ENCODE peak calls at places on chromosomes 6 and 20, in five cellular contexts. G is left lung, A is PC-3, C is GM06990, K is Panc1. B is an unnamed sample. For H3K36me3, the result is how much of the 10 kb centered on the place peaks cover.

GRCh38 chr6:26022166-26022510 is 59.5 kb downstream of the TRIM38 start:
- DNase-seq in K (no peak), A (peak), G (no peak), C (no peak), B (no peak)

GRCh38 chr20:60203451-60203850 is 245.2 kb downstream of the CDH26 start:
- DNase-seq in A (peak), G (no peak), C (no peak), K (no peak), B (no peak)

GRCh38 chr6:140811642-140812041 is 1321.1 kb upstream of the GJE1 start:
- DNase-seq in G (no peak), K (no peak), A (no peak), C (peak), B (no peak)

GRCh38 chr6:83615025-83615999 is 93.6 kb downstream of the SNAP91 start:
- DNase-seq in A (peak), G (peak), C (peak), K (peak), B (no peak)

GRCh38 chr6:170247178-170247701 is 43.6 kb downstream of the DLL1 start:
- DNase-seq in C (no peak), K (no peak), G (peak), A (no peak), B (no peak)

GRCh38 chr20:20824924-20825584 is 112.6 kb upstream of the RALGAPA2 start:
- DNase-seq in A (peak), K (no peak), C (peak), G (peak), B (no peak)

GRCh38 chr20:13017235-13017634 is 8.5 kb downstream of the SPTLC3 start:
- DNase-seq in C (no peak), G (no peak), A (no peak), K (no peak), B (no peak)

GRCh38 chr6:106512048-106512957 is 117.0 kb downstream of the RTN4IP1 start:
- DNase-seq in C (peak), G (peak), K (no peak), A (peak), B (no peak)

GRCh38 chr6:25062070-25062811 is 126.5 kb upstream of the RIPOR2 start:
- DNase-seq in K (no peak), A (no peak), C (no peak), G (no peak), B (no peak)

GRCh38 chr20:35226126-35226774 is at the start of gene MMP24:
- DNase-seq in K (no peak), G (no peak), A (no peak), C (no peak), B (no peak)

GRCh38 chr6:163120223-163120622 is 294.3 kb upstream of the QKI start:
- DNase-seq in G (no peak), K (no peak), C (no peak), A (peak), B (no peak)

GRCh38 chr6:95518630-95519227 is 58.6 kb upstream of the MANEA start:
- DNase-seq in G (peak), C (no peak), K (no peak), A (no peak), B (no peak)

GRCh38 chr6:39934060-39934757 is at the start of gene MOCS1:
- DNase-seq in C (no peak), A (peak), G (peak), K (no peak), B (no peak)

GRCh38 chr20:14616003-14616402 is 278.6 kb upstream of the FLRT3 start:
- DNase-seq in C (no peak), G (no peak), K (no peak), A (peak), B (no peak)

GRCh38 chr6:166997768-166998255 is 1.4 kb upstream of the CEP43 start:
- DNase-seq in C (peak), G (peak), A (peak), K (peak), B (peak)

GRCh38 chr20:34771680-34772081 is 53.8 kb downstream of the NCOA6 start:
- DNase-seq in A (no peak), C (no peak), K (no peak), G (no peak), B (no peak)

GRCh38 chr6:118537579-118537978 is 10.5 kb upstream of the PLN start:
- DNase-seq in A (no peak), K (no peak), G (no peak), C (no peak), B (no peak)

GRCh38 chr20:41222703-41223102 is 85.4 kb downstream of the PLCG1 start:
- DNase-seq in A (no peak), G (no peak), C (no peak), K (no peak), B (no peak)

GRCh38 chr6:158639056-158639455 is 5.5 kb downstream of the DYNLT1 start:
- DNase-seq in A (no peak), K (no peak), C (no peak), G (no peak), B (no peak)

GRCh38 chr6:28212510-28213212 is 12.4 kb upstream of the ZSCAN9 start:
- DNase-seq in G (no peak), C (peak), A (peak), K (peak), B (peak)

GRCh38 chr6:151154418-151154817 is 85.3 kb upstream of the AKAP12 start:
- DNase-seq in K (no peak), G (no peak), C (no peak), A (no peak), B (no peak)

GRCh38 chr6:16239798-16240123 is 1.4 kb downstream of the GMPR start:
- DNase-seq in G (no peak), A (no peak), C (no peak), K (no peak), B (no peak)

GRCh38 chr20:50645253-50646068 is 45.9 kb downstream of the RIPOR3 start:
- DNase-seq in C (no peak), K (peak), G (peak), A (peak), B (peak)

GRCh38 chr6:134056046-134056445 is 3.6 kb upstream of the SLC2A12 start:
- DNase-seq in A (no peak), C (no peak), G (no peak), K (no peak), B (no peak)

GRCh38 chr6:133724726-133725125 is 164.2 kb upstream of the TCF21 start:
- DNase-seq in A (peak), G (no peak), K (no peak), C (no peak), B (no peak)

GRCh38 chr6:163897030-163897429 is 482.5 kb downstream of the QKI start:
- DNase-seq in G (no peak), K (no peak), C (no peak), A (no peak), B (peak)

GRCh38 chr20:48983423-48984400 is 62.2 kb downstream of the ARFGEF2 start:
- DNase-seq in A (peak), K (peak), G (no peak), C (no peak), B (peak)

GRCh38 chr6:87922947-87923330 is 124.7 kb upstream of the SPACA1 start:
- DNase-seq in G (no peak), C (peak), A (no peak), K (no peak), B (no peak)

GRCh38 chr20:35395728-35396127 is 16.0 kb downstream of the UQCC1 start:
- DNase-seq in K (no peak), C (no peak), G (no peak), A (no peak), B (no peak)

GRCh38 chr6:52301326-52301725 is 16.8 kb upstream of the MCM3 start:
- DNase-seq in K (no peak), A (no peak), C (no peak), G (no peak), B (no peak)

GRCh38 chr6:157037165-157037564 is 260.0 kb downstream of the ARID1B start:
- DNase-seq in G (no peak), C (no peak), A (no peak), K (no peak), B (no peak)

GRCh38 chr6:109241199-109241598 is 141.1 kb downstream of the CD164 start:
- DNase-seq in K (no peak), A (peak), C (no peak), G (no peak), B (no peak)

GRCh38 chr20:47629907-47630306 is 128.2 kb downstream of the NCOA3 start:
- DNase-seq in K (no peak), C (no peak), G (no peak), A (no peak), B (no peak)

GRCh38 chr20:47638851-47639250 is 137.2 kb downstream of the NCOA3 start:
- DNase-seq in A (no peak), G (no peak), C (no peak), K (no peak), B (no peak)

GRCh38 chr20:47635256-47635655 is 133.6 kb downstream of the NCOA3 start:
- DNase-seq in A (no peak), G (no peak), C (no peak), K (no peak), B (no peak)
- H3K36me3 ChIP-seq in A (under half), G (half or more), C (under half), K (under half), B (under half)

GRCh38 chr6:152721956-152722355 is 24.3 kb downstream of the MYCT1 start:
- DNase-seq in G (no peak), A (no peak), C (no peak), K (no peak), B (no peak)

GRCh38 chr6:152720964-152721363 is 23.3 kb downstream of the MYCT1 start:
- DNase-seq in G (no peak), K (no peak), A (peak), C (no peak), B (peak)

GRCh38 chr6:152726313-152726712 is 24.3 kb upstream of the VIP start:
- DNase-seq in C (no peak), G (no peak), A (no peak), K (no peak), B (no peak)

GRCh38 chr6:152727507-152727906 is 23.1 kb upstream of the VIP start:
- DNase-seq in A (peak), K (no peak), G (no peak), C (no peak), B (no peak)

DNA sequence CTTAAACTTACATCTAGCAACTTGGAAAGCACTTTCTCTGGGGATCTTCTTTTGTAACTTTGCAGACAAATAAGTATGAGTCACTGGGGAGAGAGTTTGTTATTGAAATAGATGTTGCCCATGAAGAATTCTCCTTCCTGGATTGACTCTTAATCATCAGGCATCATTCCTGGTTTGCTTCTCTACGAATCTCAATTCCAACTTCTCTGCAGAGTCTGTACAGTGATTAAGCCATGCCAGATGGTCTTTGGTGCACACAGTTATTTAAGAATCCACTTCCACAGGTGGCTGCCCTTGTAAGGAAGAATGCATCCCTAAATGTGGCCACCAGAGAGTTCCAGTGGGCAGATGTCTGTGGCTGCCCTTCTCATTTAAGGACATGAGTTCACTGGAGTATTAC is 25.7 kb downstream of the MYCT1 start:
- DNase-seq in A (no peak), K (no peak), G (no peak), C (no peak), B (no peak)
- TF ChIP-seq CTCF in A (no peak), K (no peak), G (no peak), C (no peak), B (no peak)

GRCh38 chr20:44796758-44797457 is 13.4 kb downstream of the RIMS4 start:
- DNase-seq in A (no peak), C (no peak), G (no peak), K (no peak), B (no peak)
- H3K4me3 ChIP-seq in A (no peak), C (no peak), G (no peak), K (no peak), B (no peak)

GRCh38 chr6:56478202-56478601 is 164.5 kb downstream of the DST start:
- DNase-seq in C (no peak), A (no peak), G (no peak), K (no peak), B (no peak)
- H3K36me3 ChIP-seq in C (under half), A (under half), G (under half), K (under half), B (under half)

GRCh38 chr20:62679978-62680589 is 28.6 kb upstream of the NTSR1 start:
- DNase-seq in K (no peak), C (no peak), G (no peak), A (no peak), B (no peak)

GRCh38 chr20:62676976-62677375 is 31.7 kb upstream of the NTSR1 start:
- DNase-seq in C (no peak), A (no peak), K (no peak), G (no peak), B (no peak)

GRCh38 chr20:62678553-62678952 is 30.1 kb upstream of the NTSR1 start:
- DNase-seq in G (no peak), C (no peak), A (no peak), K (no peak), B (no peak)

GRCh38 chr20:62675156-62675871 is 33.0 kb downstream of the SLCO4A1 start:
- DNase-seq in A (peak), C (no peak), G (no peak), K (no peak), B (no peak)

GRCh38 chr20:62677678-62678077 is 31.0 kb upstream of the NTSR1 start:
- DNase-seq in K (no peak), G (no peak), C (no peak), A (no peak), B (no peak)
- TF ChIP-seq CTCF in K (no peak), G (no peak), C (no peak), A (no peak), B (no peak)

GRCh38 chr6:641225-641985 is 15.5 kb downstream of the HUS1B start:
- DNase-seq in C (no peak), G (no peak), K (no peak), A (peak), B (no peak)

DNA sequence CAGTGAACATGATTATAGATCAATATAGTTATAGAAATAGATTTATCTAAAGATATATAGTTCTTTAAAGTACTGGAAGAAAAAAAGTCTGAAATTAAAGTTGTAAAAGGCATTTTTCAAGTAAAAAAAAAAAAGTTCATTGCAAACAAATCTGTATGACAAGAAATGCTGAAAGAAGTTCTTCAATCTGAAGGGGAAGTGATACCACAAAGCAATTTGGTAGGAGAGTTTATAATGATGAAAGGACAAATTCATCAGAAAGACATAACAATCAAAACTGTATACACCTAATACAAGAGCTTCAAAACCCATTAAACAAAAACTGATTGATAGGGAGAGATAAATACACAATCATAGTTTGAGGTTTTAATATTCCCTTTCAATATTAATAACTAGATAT is 14.1 kb downstream of the HUS1B start:
- DNase-seq in C (no peak), A (no peak), K (no peak), G (no peak), B (no peak)
- H3K4me3 ChIP-seq in C (no peak), A (no peak), K (no peak), G (no peak), B (no peak)

B was measured in kidney epithelial cell.